ENCODE peak calls at places on chromosome 7, in ten cellular contexts. X is A549, M is K562, V is tibial artery, H is astrocyte, A is adrenal gland, W is BJ, S is fibroblast of lung, Y is astrocyte of the spinal cord, T is PC-9. G is an unnamed sample.

GRCh38 chr7:114083714-114084113 is 164.9 kb upstream of the PPP1R3A start:
- DNase-seq in X (peak; percentile 6), V (no peak), M (no peak), T (no peak), A (no peak), H (no peak), W (no peak), Y (no peak), S (no peak), G (no peak)

GRCh38 chr7:139416405-139416804 is 56.7 kb downstream of the LUC7L2 start:
- DNase-seq in S (no peak), H (no peak), M (no peak), Y (no peak), W (no peak), A (no peak), T (no peak), X (no peak), V (no peak), G (no peak)

GRCh38 chr7:24970676-24971075 is 9.3 kb downstream of the OSBPL3 start:
- DNase-seq in M (peak; percentile 62), H (peak; percentile 81), X (no peak), S (peak; percentile 83), Y (peak; percentile 42), V (no peak), W (no peak), A (no peak), T (peak; percentile 28), G (peak; percentile 22)

GRCh38 chr7:50613473-50613872 is 48.3 kb upstream of the DDC start:
- DNase-seq in W (no peak), T (no peak), V (no peak), Y (no peak), H (no peak), A (no peak), M (no peak), X (no peak), S (no peak), G (no peak)

GRCh38 chr7:68587599-68587998 is 1010.7 kb upstream of the AUTS2 start:
- DNase-seq in V (no peak), S (no peak), H (no peak), X (no peak), A (no peak), Y (no peak), T (peak; percentile 39), W (no peak), M (no peak), G (no peak)

GRCh38 chr7:93036807-93037206 is 81.0 kb downstream of the SAMD9 start:
- DNase-seq in T (peak; percentile 57), V (no peak), A (no peak), H (no peak), X (no peak), W (no peak), Y (no peak), M (no peak), S (no peak), G (peak; percentile 9)

GRCh38 chr7:34837316-34837715 is 179.3 kb downstream of the NPSR1 start:
- DNase-seq in M (no peak), V (no peak), W (no peak), H (no peak), S (no peak), Y (no peak), A (no peak), T (no peak), X (no peak), G (no peak)

GRCh38 chr7:94595717-94596116 is 60.2 kb downstream of the SGCE start:
- DNase-seq in X (no peak), S (no peak), H (no peak), M (no peak), V (no peak), Y (no peak), T (no peak), W (no peak), A (no peak), G (no peak)

GRCh38 chr7:90858546-90858945 is 262.4 kb downstream of the CDK14 start:
- DNase-seq in T (no peak), V (no peak), X (no peak), W (no peak), A (no peak), M (no peak), S (no peak), H (no peak), Y (no peak), G (no peak)

GRCh38 chr7:109842386-109842785 is 1248.5 kb upstream of the LRRN3 start:
- DNase-seq in S (no peak), W (no peak), V (no peak), H (no peak), Y (no peak), A (no peak), T (no peak), M (no peak), X (no peak), G (no peak)

DNA sequence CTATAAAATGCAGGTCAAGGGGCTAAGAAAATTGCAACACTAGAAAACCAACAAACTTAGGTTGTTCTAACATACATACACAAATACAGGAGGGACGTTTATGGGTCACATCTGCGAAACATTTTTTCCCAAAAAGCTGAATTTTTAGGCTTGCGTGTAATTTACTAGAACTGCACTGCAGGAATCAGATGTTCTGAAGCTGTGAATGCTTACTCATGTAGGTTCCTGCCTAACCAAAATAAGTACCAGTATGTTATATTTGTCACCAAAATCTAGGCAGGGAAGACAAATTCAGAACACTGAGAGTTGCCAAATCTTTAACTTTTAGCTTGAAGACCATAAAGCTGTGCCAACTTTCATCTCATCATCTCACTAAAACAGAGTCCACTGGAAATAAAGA is 5.8 kb downstream of the UBE2H start:
- DNase-seq in A (no peak), W (no peak), M (no peak), T (no peak), Y (peak; percentile 30), S (peak; percentile 29), X (no peak), V (no peak), H (no peak), G (peak; percentile 61)
- TF ChIP-seq CTCF in A (no peak), W (no peak), M (no peak), T (no peak), Y (no peak), S (no peak), X (no peak), V (no peak), H (no peak), G (no peak)

GRCh38 chr7:99313204-99313573 is 12.5 kb upstream of the ARPC1A start:
- DNase-seq in V (no peak), S (no peak), M (no peak), W (no peak), Y (no peak), A (no peak), T (no peak), X (no peak), H (no peak), G (no peak)
- H3K4me3 ChIP-seq in V (no peak overlapping the region), S (no peak overlapping the region), M (no peak overlapping the region), W (no peak overlapping the region), Y (no peak overlapping the region), A (no peak overlapping the region), T (no peak overlapping the region), X (no peak overlapping the region), H (no peak overlapping the region), G (no peak overlapping the region)

GRCh38 chr7:143321734-143322133 is 5.8 kb downstream of the CLCN1 start:
- DNase-seq in V (peak; percentile 30), W (no peak), X (no peak), H (no peak), M (no peak), A (no peak), S (no peak), Y (no peak), T (no peak), G (no peak)
- TF ChIP-seq CTCF in V (no peak), W (peak; percentile 20), X (peak; percentile 32), H (no peak), M (peak; percentile 24), A (no peak), S (no peak), Y (peak; percentile 8), T (no peak), G (peak; percentile 20)

DNA sequence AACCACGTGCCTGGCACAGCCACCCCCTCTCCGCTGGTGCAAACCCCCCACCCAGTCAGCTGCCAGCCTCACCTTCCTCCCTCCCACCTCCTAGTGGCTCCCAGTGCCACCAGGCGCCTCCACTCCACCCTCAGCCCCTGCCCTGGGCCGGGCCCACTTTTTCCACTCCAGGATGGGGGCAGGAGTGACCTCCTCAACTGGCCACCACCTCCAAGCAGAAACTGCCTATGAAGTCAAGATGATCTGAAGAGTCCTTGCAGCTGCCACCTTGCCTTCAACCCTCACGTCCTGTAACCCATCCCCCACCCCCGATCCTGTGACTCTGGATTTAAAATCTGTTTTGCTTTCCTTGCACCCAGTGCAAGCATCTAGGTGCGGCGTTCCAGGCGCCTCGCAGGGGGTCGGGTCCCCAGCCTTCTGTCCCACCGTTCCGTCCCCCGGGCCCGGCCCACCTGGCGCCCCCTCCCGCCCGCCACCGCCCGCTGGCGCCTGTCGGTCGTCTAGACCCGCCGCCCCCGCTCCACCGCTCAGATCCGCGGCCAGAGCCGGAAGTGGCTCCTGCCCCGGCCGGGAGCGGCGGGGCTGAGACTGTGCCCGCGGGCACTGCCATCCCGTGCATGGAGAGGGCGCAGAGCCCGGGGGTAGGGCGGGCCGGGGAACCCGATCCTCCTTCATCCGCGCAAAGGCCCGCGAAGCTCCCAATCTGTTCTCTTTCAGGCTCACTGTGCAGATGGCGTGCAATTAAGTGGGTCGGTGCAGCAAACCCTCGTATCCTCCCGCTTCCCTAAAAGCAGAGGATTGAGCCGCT is 51.2 kb upstream of the GTF2I start:
- DNase-seq in V (no peak), A (peak; percentile 52), S (peak; percentile 34), H (no peak), T (no peak), Y (no peak), M (no peak), X (no peak), W (no peak), G (no peak)
- H3K4me3 ChIP-seq in V (peak overlapping the region; percentile 44), A (no peak overlapping the region), S (no peak overlapping the region), H (peak overlapping the region; percentile 39), T (no peak overlapping the region), Y (peak overlapping the region; percentile 10), M (no peak overlapping the region), X (peak overlapping the region; percentile 27), W (peak overlapping the region; percentile 28), G (peak overlapping the region; percentile 48)

DNA sequence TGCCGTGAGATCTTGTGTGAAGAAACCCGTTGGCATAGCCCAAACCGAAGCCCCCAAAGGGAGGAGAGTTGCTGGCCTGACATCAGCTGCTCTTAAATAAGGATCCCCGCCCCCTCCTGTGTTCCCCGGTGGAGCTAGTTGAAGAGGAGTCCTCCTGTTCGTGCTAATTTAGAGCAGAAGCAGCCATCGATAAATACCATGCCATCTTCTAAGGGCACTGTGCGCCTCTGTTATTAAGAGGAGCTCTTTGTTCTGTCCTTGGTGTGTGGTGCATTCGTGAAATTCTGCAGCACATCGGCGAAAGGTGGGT is 861 bp downstream of the KLHL7 start:
- DNase-seq in W (no peak), M (no peak), H (peak; percentile 28), V (no peak), S (peak; percentile 48), Y (no peak), X (no peak), T (peak; percentile 65), A (no peak), G (no peak)
- TF ChIP-seq CTCF in W (no peak), M (no peak), H (no peak), V (no peak), S (no peak), Y (no peak), X (no peak), T (no peak), A (no peak), G (no peak)